ENCODE peak calls at places on chromosomes 12 and 14, in five cellular contexts. One of them, this sample, is unnamed.
A peak's percentile ranks its signal among the peaks of the same experiment; 100 is the strongest.

GRCh38 chr14:58979325-58979724 is 209.1 kb upstream of the DAAM1 start:
- DNase-seq in adrenal gland: peak; percentile 19
- DNase-seq in bronchial epithelial cell: no peak
- DNase-seq in substantia nigra: no peak
- DNase-seq in stimulated activated CD4-positive, alpha-beta T cell treated with anti-CD3 and anti-CD28 coated beads, TNF-alpha, amount 100 ng/mL, for 48 hours: no peak
- DNase-seq in this sample: no peak

GRCh38 chr14:59484611-59485174 is 376 bp downstream of the JKAMP start:
- DNase-seq in adrenal gland: no peak
- DNase-seq in bronchial epithelial cell: no peak
- DNase-seq in substantia nigra: no peak
- DNase-seq in stimulated activated CD4-positive, alpha-beta T cell treated with anti-CD3 and anti-CD28 coated beads, TNF-alpha, amount 100 ng/mL, for 48 hours: no peak
- DNase-seq in this sample: peak; percentile 10

GRCh38 chr14:96177766-96178377 is 26.8 kb upstream of the BDKRB2 start:
- DNase-seq in adrenal gland: no peak
- DNase-seq in bronchial epithelial cell: no peak
- DNase-seq in substantia nigra: no peak
- DNase-seq in stimulated activated CD4-positive, alpha-beta T cell treated with anti-CD3 and anti-CD28 coated beads, TNF-alpha, amount 100 ng/mL, for 48 hours: no peak
- DNase-seq in this sample: no peak

GRCh38 chr12:93668919-93669418 is 8.2 kb upstream of the CRADD start:
- DNase-seq in adrenal gland: no peak
- DNase-seq in bronchial epithelial cell: no peak
- DNase-seq in substantia nigra: no peak
- DNase-seq in stimulated activated CD4-positive, alpha-beta T cell treated with anti-CD3 and anti-CD28 coated beads, TNF-alpha, amount 100 ng/mL, for 48 hours: no peak
- DNase-seq in this sample: no peak

GRCh38 chr12:98514984-98515367 is 414 bp upstream of the TMPO start:
- DNase-seq in adrenal gland: no peak
- DNase-seq in bronchial epithelial cell: no peak
- DNase-seq in substantia nigra: no peak
- DNase-seq in stimulated activated CD4-positive, alpha-beta T cell treated with anti-CD3 and anti-CD28 coated beads, TNF-alpha, amount 100 ng/mL, for 48 hours: no peak
- DNase-seq in this sample: no peak

GRCh38 chr12:1936406-1937320 is 18.2 kb upstream of the CACNA2D4 start:
- DNase-seq in adrenal gland: peak; percentile 94
- DNase-seq in bronchial epithelial cell: peak; percentile 72
- DNase-seq in substantia nigra: peak; percentile 79
- DNase-seq in stimulated activated CD4-positive, alpha-beta T cell treated with anti-CD3 and anti-CD28 coated beads, TNF-alpha, amount 100 ng/mL, for 48 hours: no peak
- DNase-seq in this sample: no peak

GRCh38 chr14:69682607-69683263 is 71.3 kb downstream of the SUSD6 start:
- DNase-seq in adrenal gland: no peak
- DNase-seq in bronchial epithelial cell: peak; percentile 38
- DNase-seq in substantia nigra: no peak
- DNase-seq in stimulated activated CD4-positive, alpha-beta T cell treated with anti-CD3 and anti-CD28 coated beads, TNF-alpha, amount 100 ng/mL, for 48 hours: no peak
- DNase-seq in this sample: no peak

GRCh38 chr12:53798575-53798974 is 46.8 kb upstream of the CISTR start:
- DNase-seq in adrenal gland: no peak
- DNase-seq in bronchial epithelial cell: no peak
- DNase-seq in substantia nigra: peak; percentile 47
- DNase-seq in stimulated activated CD4-positive, alpha-beta T cell treated with anti-CD3 and anti-CD28 coated beads, TNF-alpha, amount 100 ng/mL, for 48 hours: no peak
- DNase-seq in this sample: no peak

GRCh38 chr12:32834122-32834521 is 62.5 kb downstream of the PKP2 start:
- DNase-seq in adrenal gland: no peak
- DNase-seq in bronchial epithelial cell: no peak
- DNase-seq in substantia nigra: no peak
- DNase-seq in stimulated activated CD4-positive, alpha-beta T cell treated with anti-CD3 and anti-CD28 coated beads, TNF-alpha, amount 100 ng/mL, for 48 hours: no peak
- DNase-seq in this sample: no peak